ENCODE peak calls at places on chromosomes 5 and 9, in six cellular contexts. I, L, J, U, B and T are unnamed samples.

GRCh38 chr5:15513379-15513778 is 13.4 kb downstream of the FBXL7 start:
- DNase-seq in U (no peak), I (no peak), L (no peak), B (no peak), J (no peak), T (no peak)

GRCh38 chr5:135890867-135891266 is 4.8 kb downstream of the IL9 start:
- DNase-seq in U (no peak), B (no peak), I (no peak), L (no peak), J (no peak), T (no peak)

GRCh38 chr9:129677456-129677855 is 12.0 kb downstream of the PRRX2 start:
- DNase-seq in L (no peak), J (no peak), B (peak; percentile 73), I (no peak), U (no peak), T (no peak)

GRCh38 chr9:127793093-127793708 is 7.4 kb downstream of the CDK9 start:
- DNase-seq in I (no peak), L (no peak), U (no peak), J (no peak), B (no peak), T (no peak)

GRCh38 chr9:131598121-131598520 is 52.8 kb downstream of the PRRT1B start:
- DNase-seq in B (no peak), L (no peak), I (no peak), J (no peak), U (no peak), T (no peak)

GRCh38 chr5:133859073-133859472 is 109.4 kb downstream of the C5orf15 start:
- DNase-seq in U (no peak), I (no peak), B (no peak), L (no peak), J (no peak), T (no peak)

GRCh38 chr5:44294492-44294891 is 94.7 kb downstream of the FGF10 start:
- DNase-seq in J (no peak), U (no peak), B (no peak), L (no peak), I (no peak), T (no peak)

GRCh38 chr5:12292610-12293204 is 388.5 kb upstream of the CTNND2 start:
- DNase-seq in J (no peak), U (peak; percentile 72), I (no peak), B (no peak), L (no peak), T (no peak)

GRCh38 chr9:106885451-106885850 is 22.5 kb downstream of the ZNF462 start:
- DNase-seq in L (no peak), I (no peak), J (no peak), U (no peak), B (no peak), T (no peak)

GRCh38 chr5:173679909-173680626 is 63.6 kb upstream of the BOD1 start:
- DNase-seq in L (no peak), I (no peak), J (no peak), B (no peak), U (peak; percentile 65), T (no peak)

GRCh38 chr9:107284636-107285035 is 1.6 kb downstream of the RAD23B start:
- DNase-seq in L (no peak), I (no peak), U (peak; percentile 52), B (no peak), J (no peak), T (no peak)

GRCh38 chr5:63535840-63536602 is 426.2 kb downstream of the HTR1A start:
- DNase-seq in B (no peak), L (no peak), J (no peak), U (no peak), I (no peak), T (no peak)

GRCh38 chr9:109310486-109310901 is 10.4 kb downstream of the EPB41L4B start:
- DNase-seq in J (no peak), B (no peak), L (no peak), I (no peak), U (no peak), T (no peak)

GRCh38 chr9:108780949-108781734 is 74.6 kb downstream of the ACTL7B start:
- DNase-seq in J (no peak), L (no peak), B (no peak), U (no peak), I (no peak), T (no peak)

GRCh38 chr9:78857371-78858225 is 560.7 kb downstream of the PSAT1 start:
- DNase-seq in I (no peak), J (no peak), U (no peak), L (no peak), B (no peak), T (no peak)

GRCh38 chr5:77569409-77569808 is 69.1 kb downstream of the OTP start:
- DNase-seq in B (no peak), L (no peak), I (no peak), J (no peak), U (no peak), T (no peak)

GRCh38 chr9:129235931-129236331 is 57.9 kb upstream of the IER5L start:
- DNase-seq in I (peak; percentile 59), J (no peak), U (peak; percentile 63), B (no peak), L (peak; percentile 56), T (peak; percentile 22)

GRCh38 chr9:12069366-12069765 is 623.8 kb upstream of the TYRP1 start:
- DNase-seq in I (no peak), J (no peak), B (no peak), L (no peak), U (no peak), T (no peak)

GRCh38 chr9:101587644-101588043 is 7.1 kb downstream of the PPP3R2 start:
- DNase-seq in L (no peak), I (no peak), J (no peak), U (no peak), B (no peak), T (no peak)

GRCh38 chr9:116490321-116490720 is 196.8 kb upstream of the TRIM32 start:
- DNase-seq in J (no peak), U (no peak), I (no peak), B (no peak), L (no peak), T (no peak)

GRCh38 chr5:71537681-71538080 is 49.5 kb upstream of the MCCC2 start:
- DNase-seq in U (no peak), B (no peak), J (no peak), L (no peak), I (no peak), T (no peak)

GRCh38 chr9:80094176-80094771 is 522.5 kb downstream of the TLE4 start:
- DNase-seq in I (no peak), B (no peak), L (no peak), U (no peak), J (no peak), T (no peak)

GRCh38 chr5:38613992-38614836 is 57.8 kb upstream of the LIFR start:
- DNase-seq in J (no peak), B (no peak), U (no peak), L (no peak), I (no peak), T (no peak)

GRCh38 chr5:181281077-181281983 is 20.4 kb upstream of the TRIM52 start:
- DNase-seq in J (no peak), U (no peak), I (no peak), L (no peak), B (peak; percentile 78), T (no peak)

GRCh38 chr5:92402045-92402444 is 1018.9 kb upstream of the ARRDC3 start:
- DNase-seq in U (no peak), I (no peak), L (no peak), J (no peak), B (no peak), T (no peak)

GRCh38 chr9:134736791-134737489 is 95.3 kb downstream of the COL5A1 start:
- DNase-seq in L (no peak), B (no peak), U (no peak), I (no peak), J (no peak), T (no peak)